ENCODE peak calls at places on chromosomes 2 and 18, in eight cellular contexts. H is PC-9; Y is CD8-positive, alpha-beta T cell; U is GM12878; F is kidney epithelial cell; T is CD4-positive, alpha-beta T cell; Z is cardiac muscle cell; W is body of pancreas. C is an unnamed sample.
A peak's percentile ranks its signal among the peaks of the same experiment; 100 is the strongest.

GRCh38 chr2:120578576-120579352 is 156.9 kb upstream of the GLI2 start:
- DNase-seq in H (no peak), Y (no peak), U (no peak), F (no peak), T (no peak), Z (no peak), W (no peak), C (no peak)

GRCh38 chr2:189203177-189203799 is 23.7 kb upstream of the COL5A2 start:
- DNase-seq in H (no peak), Y (no peak), U (no peak), F (no peak), T (no peak), Z (no peak), W (no peak), C (no peak)

GRCh38 chr2:11562011-11562410 is 28.2 kb downstream of the GREB1 start:
- DNase-seq in H (no peak), Y (no peak), U (no peak), F (no peak), T (no peak), Z (no peak), W (no peak), C (no peak)

GRCh38 chr2:140892911-140893637 is 1237.7 kb downstream of the LRP1B start:
- DNase-seq in H (no peak), Y (no peak), U (no peak), F (no peak), T (no peak), Z (no peak), W (no peak), C (no peak)

GRCh38 chr2:213101109-213101508 is 50.3 kb downstream of the IKZF2 start:
- DNase-seq in H (no peak), Y (no peak), U (no peak), F (no peak), T (no peak), Z (no peak), W (no peak), C (no peak)

GRCh38 chr2:159996792-159997546 is 65.4 kb downstream of the PLA2R1 start:
- DNase-seq in H (no peak), Y (no peak), U (no peak), F (no peak), T (no peak), Z (no peak), W (no peak), C (no peak)

GRCh38 chr18:56709463-56709862 is 58.3 kb downstream of the WDR7 start:
- DNase-seq in H (peak; percentile 73), Y (peak; percentile 34), U (peak; percentile 46), F (peak; percentile 65), T (peak; percentile 20), Z (no peak), W (no peak), C (peak; percentile 63)

GRCh38 chr18:48957136-48957535 is 6.4 kb upstream of the SMAD7 start:
- DNase-seq in H (no peak), Y (no peak), U (no peak), F (no peak), T (no peak), Z (no peak), W (no peak), C (no peak)

GRCh38 chr2:16019060-16019475 is 78.7 kb downstream of the MYCN start:
- DNase-seq in H (no peak), Y (no peak), U (no peak), F (no peak), T (no peak), Z (no peak), W (no peak), C (no peak)

GRCh38 chr2:171161425-171162289 is 964 bp upstream of the TLK1 start:
- DNase-seq in H (no peak), Y (no peak), U (no peak), F (no peak), T (no peak), Z (no peak), W (no peak), C (no peak)

GRCh38 chr18:74197705-74198341 is 49.5 kb downstream of the TIMM21 start:
- DNase-seq in H (no peak), Y (no peak), U (no peak), F (no peak), T (no peak), Z (no peak), W (peak; percentile 52), C (no peak)

DNA sequence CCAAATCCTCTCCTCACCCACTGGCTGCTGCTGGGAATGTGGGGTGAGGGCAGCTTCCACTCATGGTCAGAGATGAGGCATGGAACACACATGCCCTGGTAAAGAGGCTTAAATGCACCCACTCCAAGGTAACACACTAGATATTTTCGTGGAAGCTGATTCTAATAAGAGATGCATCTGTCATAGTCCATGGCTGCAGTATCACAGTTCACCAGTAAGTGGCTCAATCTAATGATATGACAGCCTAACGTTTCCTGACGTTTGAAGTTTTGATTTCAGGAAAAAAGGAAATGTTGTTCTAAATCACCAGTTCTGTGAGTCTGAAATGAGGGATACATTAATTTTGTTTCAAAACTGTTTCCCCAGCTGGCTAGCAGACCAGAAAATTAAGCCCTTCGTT is 38.2 kb downstream of the LCT start:
- DNase-seq in H (no peak), Y (no peak), U (no peak), F (no peak), T (no peak), Z (no peak), W (no peak), C (no peak)
- TF ChIP-seq CTCF in H (peak; percentile 38), Y (no peak), U (peak; percentile 34), F (no peak), T (no peak), Z (peak; percentile 16), W (no peak), C (no peak)

GRCh38 chr2:162333968-162334367 is 10.0 kb upstream of the GCA start:
- DNase-seq in H (no peak), Y (no peak), U (no peak), F (no peak), T (no peak), Z (peak; percentile 33), W (peak; percentile 47), C (no peak)
- TF ChIP-seq CTCF in H (peak; percentile 49), Y (peak; percentile 17), U (peak; percentile 55), F (peak; percentile 56), T (peak; percentile 32), Z (peak; percentile 51), W (peak; percentile 40), C (peak; percentile 59)

GRCh38 chr2:69208023-69208595 is 178.9 kb downstream of the GFPT1 start:
- DNase-seq in H (no peak), Y (no peak), U (no peak), F (no peak), T (no peak), Z (no peak), W (no peak), C (no peak)
- TF ChIP-seq CTCF in H (peak; percentile 37), Y (no peak), U (no peak), F (no peak), T (no peak), Z (peak; percentile 27), W (no peak), C (peak; percentile 14)

DNA sequence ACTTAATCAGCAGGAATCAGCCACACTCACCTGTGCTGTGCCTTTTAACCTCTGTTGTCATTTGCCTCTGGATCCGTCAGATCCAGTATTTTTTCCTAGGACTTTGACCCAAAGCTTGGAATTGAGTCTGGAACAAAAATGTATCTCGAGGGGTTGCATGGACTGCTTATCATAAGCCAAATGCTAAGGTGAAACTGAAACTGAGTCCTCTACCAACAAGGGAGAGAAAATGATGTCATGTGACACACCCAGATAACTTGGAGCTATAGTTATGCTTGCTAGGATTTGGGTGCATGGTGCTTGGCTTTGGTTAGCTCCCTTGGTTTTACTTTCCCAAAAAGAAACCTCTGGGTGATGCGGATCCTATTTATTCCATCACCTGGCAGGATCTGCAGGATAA is 2158.6 kb upstream of the PIK3C3 start:
- DNase-seq in H (no peak), Y (no peak), U (no peak), F (no peak), T (no peak), Z (no peak), W (no peak), C (no peak)
- TF ChIP-seq CTCF in H (no peak), Y (no peak), U (no peak), F (no peak), T (no peak), Z (no peak), W (no peak), C (no peak)